ENCODE peak calls at places on chromosome 17, in five cellular contexts. One of them, this sample, is unnamed.

GRCh38 chr17:81807210-81807719 is 3.3 kb downstream of the GCGR start:
- ATAC-seq in HepG2: peak; percentile 52
- ATAC-seq in upper lobe of left lung: no peak
- ATAC-seq in A549: peak; percentile 1
- ATAC-seq in K562: peak; percentile 63
- ATAC-seq in this sample: no peak

GRCh38 chr17:9802701-9803100 is 11.3 kb upstream of the DHRS7C start:
- ATAC-seq in A549: peak; percentile 71
- ATAC-seq in K562: no peak
- ATAC-seq in HepG2: no peak
- ATAC-seq in upper lobe of left lung: no peak
- ATAC-seq in this sample: no peak

GRCh38 chr17:73720187-73720834 is 76.1 kb upstream of the SDK2 start:
- ATAC-seq in upper lobe of left lung: no peak
- ATAC-seq in HepG2: peak; percentile 65
- ATAC-seq in K562: no peak
- ATAC-seq in A549: no peak
- ATAC-seq in this sample: no peak

GRCh38 chr17:63361182-63361581 is 84.9 kb downstream of the CYB561 start:
- ATAC-seq in HepG2: no peak
- ATAC-seq in K562: no peak
- ATAC-seq in upper lobe of left lung: no peak
- ATAC-seq in A549: no peak
- ATAC-seq in this sample: no peak

GRCh38 chr17:45425125-45425983 is 7.3 kb downstream of the ARHGAP27 start:
- ATAC-seq in A549: peak; percentile 79
- ATAC-seq in K562: peak; percentile 91
- ATAC-seq in upper lobe of left lung: peak; percentile 37
- ATAC-seq in HepG2: peak; percentile 89
- ATAC-seq in this sample: no peak

GRCh38 chr17:14351493-14351892 is 50.6 kb downstream of the HS3ST3B1 start:
- ATAC-seq in upper lobe of left lung: peak; percentile 74
- ATAC-seq in K562: no peak
- ATAC-seq in HepG2: no peak
- ATAC-seq in A549: no peak
- ATAC-seq in this sample: no peak

GRCh38 chr17:6528557-6528956 is 27.8 kb downstream of the PITPNM3 start:
- ATAC-seq in HepG2: no peak
- ATAC-seq in upper lobe of left lung: no peak
- ATAC-seq in K562: no peak
- ATAC-seq in A549: no peak
- ATAC-seq in this sample: no peak

GRCh38 chr17:55426851-55427586 is 5.4 kb upstream of the MMD start:
- ATAC-seq in HepG2: no peak
- ATAC-seq in K562: no peak
- ATAC-seq in A549: no peak
- ATAC-seq in upper lobe of left lung: peak; percentile 31
- ATAC-seq in this sample: peak; percentile 51

GRCh38 chr17:35694906-35695305 is 36.5 kb upstream of the RASL10B start:
- ATAC-seq in upper lobe of left lung: no peak
- ATAC-seq in A549: no peak
- ATAC-seq in HepG2: no peak
- ATAC-seq in K562: no peak
- ATAC-seq in this sample: no peak

GRCh38 chr17:51852603-51853002 is 305.9 kb downstream of the CA10 start:
- ATAC-seq in upper lobe of left lung: no peak
- ATAC-seq in K562: no peak
- ATAC-seq in A549: no peak
- ATAC-seq in HepG2: no peak
- ATAC-seq in this sample: no peak

GRCh38 chr17:51846561-51846960 is 312.0 kb downstream of the CA10 start:
- ATAC-seq in K562: no peak
- ATAC-seq in A549: no peak
- ATAC-seq in upper lobe of left lung: no peak
- ATAC-seq in HepG2: no peak
- ATAC-seq in this sample: no peak

GRCh38 chr17:51850206-51850605 is 308.3 kb downstream of the CA10 start:
- ATAC-seq in A549: no peak
- ATAC-seq in upper lobe of left lung: no peak
- ATAC-seq in K562: no peak
- ATAC-seq in HepG2: peak; percentile 71
- ATAC-seq in this sample: no peak

GRCh38 chr17:51853857-51854256 is 304.7 kb downstream of the CA10 start:
- ATAC-seq in A549: no peak
- ATAC-seq in K562: no peak
- ATAC-seq in HepG2: no peak
- ATAC-seq in upper lobe of left lung: no peak
- ATAC-seq in this sample: no peak

DNA sequence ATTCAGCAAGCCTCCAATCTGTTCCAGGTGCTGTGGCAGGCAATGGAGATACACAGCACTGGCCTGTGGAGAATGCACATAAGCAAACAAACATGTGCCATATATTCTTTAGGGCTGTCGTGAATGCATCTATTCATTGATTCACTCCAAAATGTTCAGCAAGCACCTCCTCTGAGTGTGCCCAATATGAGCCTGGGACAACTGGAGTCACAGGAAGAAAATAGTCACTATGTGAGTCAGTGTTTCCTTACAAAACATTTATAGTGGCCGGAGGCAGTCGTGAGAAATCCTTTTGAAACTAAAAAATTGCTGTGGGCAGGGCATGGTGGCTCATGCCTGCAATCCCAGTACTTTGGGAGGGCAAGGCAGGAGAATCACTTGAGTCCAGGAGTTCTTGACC is 310.1 kb downstream of the CA10 start:
- ATAC-seq in HepG2: no peak
- ATAC-seq in upper lobe of left lung: no peak
- ATAC-seq in K562: no peak
- ATAC-seq in A549: no peak
- ATAC-seq in this sample: no peak
- TF ChIP-seq EP300 in HepG2: no peak
- TF ChIP-seq EP300 in upper lobe of left lung: no peak
- TF ChIP-seq EP300 in K562: no peak
- TF ChIP-seq EP300 in A549: no peak
- TF ChIP-seq EP300 in this sample: no peak

GRCh38 chr17:27396045-27396444 is 60.2 kb upstream of the KSR1 start:
- ATAC-seq in K562: no peak
- ATAC-seq in upper lobe of left lung: no peak
- ATAC-seq in A549: no peak
- ATAC-seq in HepG2: no peak
- ATAC-seq in this sample: no peak

GRCh38 chr17:27385626-27386025 is 70.6 kb upstream of the KSR1 start:
- ATAC-seq in A549: no peak
- ATAC-seq in HepG2: no peak
- ATAC-seq in upper lobe of left lung: no peak
- ATAC-seq in K562: no peak
- ATAC-seq in this sample: no peak

GRCh38 chr17:27386206-27387075 is 69.8 kb upstream of the KSR1 start:
- ATAC-seq in A549: no peak
- ATAC-seq in upper lobe of left lung: no peak
- ATAC-seq in HepG2: no peak
- ATAC-seq in K562: no peak
- ATAC-seq in this sample: no peak

GRCh38 chr17:27389542-27390140 is 66.6 kb upstream of the KSR1 start:
- ATAC-seq in A549: no peak
- ATAC-seq in upper lobe of left lung: no peak
- ATAC-seq in HepG2: no peak
- ATAC-seq in K562: no peak
- ATAC-seq in this sample: no peak

DNA sequence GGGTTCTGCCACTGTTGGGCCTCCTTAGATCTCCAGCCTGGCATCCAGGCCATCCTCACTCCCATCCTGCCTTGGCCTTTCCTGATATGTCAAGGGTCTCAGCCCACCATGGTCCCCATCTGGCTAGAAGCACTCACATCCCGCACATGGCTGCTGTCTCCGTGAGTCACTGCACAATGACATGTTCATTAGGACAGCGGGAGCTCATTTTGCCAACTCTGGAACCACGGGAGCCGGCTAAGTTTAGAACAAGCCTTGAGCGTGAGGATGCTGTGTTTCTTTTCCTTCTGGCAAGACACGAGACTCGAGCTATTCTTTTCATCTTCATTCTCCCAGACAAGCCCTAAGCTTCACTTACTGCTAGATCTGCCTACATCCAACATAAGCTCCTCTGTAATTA is 65.7 kb upstream of the KSR1 start:
- ATAC-seq in A549: no peak
- ATAC-seq in upper lobe of left lung: no peak
- ATAC-seq in HepG2: no peak
- ATAC-seq in K562: no peak
- ATAC-seq in this sample: no peak
- TF ChIP-seq EP300 in A549: no peak
- TF ChIP-seq EP300 in upper lobe of left lung: no peak
- TF ChIP-seq EP300 in HepG2: no peak
- TF ChIP-seq EP300 in K562: no peak
- TF ChIP-seq EP300 in this sample: no peak

GRCh38 chr17:65564793-65565192 is 3.3 kb upstream of the AXIN2 start:
- ATAC-seq in K562: no peak
- ATAC-seq in HepG2: peak; percentile 12
- ATAC-seq in upper lobe of left lung: no peak
- ATAC-seq in A549: no peak
- ATAC-seq in this sample: no peak
- TF ChIP-seq EP300 in K562: no peak
- TF ChIP-seq EP300 in HepG2: no peak
- TF ChIP-seq EP300 in upper lobe of left lung: no peak
- TF ChIP-seq EP300 in A549: no peak
- TF ChIP-seq EP300 in this sample: no peak

GRCh38 chr17:27378482-27379200 is 77.6 kb upstream of the KSR1 start:
- ATAC-seq in K562: no peak
- ATAC-seq in HepG2: no peak
- ATAC-seq in upper lobe of left lung: no peak
- ATAC-seq in A549: no peak
- ATAC-seq in this sample: no peak
- TF ChIP-seq EP300 in K562: no peak
- TF ChIP-seq EP300 in HepG2: no peak
- TF ChIP-seq EP300 in upper lobe of left lung: no peak
- TF ChIP-seq EP300 in A549: no peak
- TF ChIP-seq EP300 in this sample: no peak

GRCh38 chr17:69608808-69609494 is 194.5 kb downstream of the MAP2K6 start:
- ATAC-seq in HepG2: no peak
- ATAC-seq in upper lobe of left lung: peak; percentile 85
- ATAC-seq in A549: peak; percentile 81
- ATAC-seq in K562: no peak
- ATAC-seq in this sample: peak; percentile 77

GRCh38 chr17:69605571-69605970 is 191.1 kb downstream of the MAP2K6 start:
- ATAC-seq in A549: no peak
- ATAC-seq in K562: no peak
- ATAC-seq in upper lobe of left lung: no peak
- ATAC-seq in HepG2: no peak
- ATAC-seq in this sample: no peak

GRCh38 chr17:69608114-69608513 is 193.6 kb downstream of the MAP2K6 start:
- ATAC-seq in K562: no peak
- ATAC-seq in HepG2: no peak
- ATAC-seq in A549: no peak
- ATAC-seq in upper lobe of left lung: no peak
- ATAC-seq in this sample: no peak

GRCh38 chr17:69606142-69606800 is 191.8 kb downstream of the MAP2K6 start:
- ATAC-seq in K562: no peak
- ATAC-seq in A549: no peak
- ATAC-seq in HepG2: no peak
- ATAC-seq in upper lobe of left lung: no peak
- ATAC-seq in this sample: no peak

DNA sequence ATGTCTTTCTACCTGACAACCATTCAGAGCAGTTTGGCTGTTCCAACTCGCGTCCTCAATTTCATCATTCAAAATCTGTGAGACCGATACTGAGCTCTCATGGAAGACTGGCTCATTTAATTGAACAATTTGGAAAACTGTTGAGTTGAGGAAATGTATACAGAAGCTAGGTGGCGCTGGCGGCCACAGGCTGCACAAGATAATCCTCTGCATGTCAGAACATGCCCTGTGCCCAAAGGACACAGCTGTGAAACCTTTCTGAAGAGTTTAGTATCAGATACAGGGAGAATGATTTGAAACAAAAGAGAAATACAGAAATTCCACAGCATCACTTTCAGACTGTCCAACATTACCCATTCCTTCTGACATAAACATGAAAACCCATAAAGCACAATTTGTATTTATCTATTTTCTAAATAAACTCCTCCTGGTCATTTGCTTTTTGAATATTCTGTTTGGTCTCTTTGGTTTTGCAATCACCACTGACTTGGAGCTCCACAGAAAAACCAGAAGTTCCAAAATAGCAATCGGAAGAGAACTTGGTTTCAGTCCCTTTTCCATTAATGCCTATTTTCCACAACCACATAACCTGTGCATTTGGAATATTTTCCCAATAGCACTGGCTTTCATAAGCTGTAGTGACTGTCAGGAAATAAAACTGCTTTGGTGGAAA is 192.8 kb downstream of the MAP2K6 start:
- ATAC-seq in A549: peak; percentile 81
- ATAC-seq in K562: peak; percentile 73
- ATAC-seq in upper lobe of left lung: peak; percentile 88
- ATAC-seq in HepG2: peak; percentile 94
- ATAC-seq in this sample: peak; percentile 82
- TF ChIP-seq EP300 in A549: no peak
- TF ChIP-seq EP300 in K562: no peak
- TF ChIP-seq EP300 in upper lobe of left lung: no peak
- TF ChIP-seq EP300 in HepG2: no peak
- TF ChIP-seq EP300 in this sample: no peak

GRCh38 chr17:48605409-48605864 is 651 bp upstream of the HOXB6 start:
- ATAC-seq in K562: no peak
- ATAC-seq in upper lobe of left lung: no peak
- ATAC-seq in A549: no peak
- ATAC-seq in HepG2: no peak
- ATAC-seq in this sample: no peak
- TF ChIP-seq EP300 in K562: no peak
- TF ChIP-seq EP300 in upper lobe of left lung: no peak
- TF ChIP-seq EP300 in A549: no peak
- TF ChIP-seq EP300 in HepG2: no peak
- TF ChIP-seq EP300 in this sample: no peak

This sample was measured in gastroesophageal sphincter.